ENCODE peak calls at places on chromosomes 7 and 10, in eight cellular contexts. One of them, this sample, is unnamed.

GRCh38 chr7:71236488-71237179 is 104.7 kb downstream of the GALNT17 start:
- DNase-seq in mucosa of descending colon: no peak
- DNase-seq in foreskin fibroblast: no peak
- DNase-seq in tibial artery: no peak
- DNase-seq in CD8-positive, alpha-beta memory T cell: no peak
- DNase-seq in AG04450: no peak
- DNase-seq in IMR-90: no peak
- DNase-seq in heart right ventricle: no peak
- DNase-seq in this sample: no peak

GRCh38 chr7:40793132-40793531 is 658.3 kb downstream of the SUGCT start:
- DNase-seq in mucosa of descending colon: no peak
- DNase-seq in IMR-90: peak
- DNase-seq in tibial artery: no peak
- DNase-seq in CD8-positive, alpha-beta memory T cell: no peak
- DNase-seq in AG04450: no peak
- DNase-seq in foreskin fibroblast: peak
- DNase-seq in heart right ventricle: no peak
- DNase-seq in this sample: no peak

GRCh38 chr10:126908225-126908624 is 3.0 kb downstream of the DOCK1 start:
- DNase-seq in foreskin fibroblast: no peak
- DNase-seq in tibial artery: no peak
- DNase-seq in CD8-positive, alpha-beta memory T cell: no peak
- DNase-seq in IMR-90: no peak
- DNase-seq in heart right ventricle: no peak
- DNase-seq in AG04450: no peak
- DNase-seq in mucosa of descending colon: no peak
- DNase-seq in this sample: no peak

GRCh38 chr10:48468866-48469511 is 135.9 kb downstream of the ARHGAP22 start:
- DNase-seq in tibial artery: no peak
- DNase-seq in foreskin fibroblast: no peak
- DNase-seq in CD8-positive, alpha-beta memory T cell: no peak
- DNase-seq in AG04450: no peak
- DNase-seq in mucosa of descending colon: peak
- DNase-seq in heart right ventricle: no peak
- DNase-seq in IMR-90: no peak
- DNase-seq in this sample: no peak

GRCh38 chr7:101174322-101174854 is 5.7 kb downstream of the NAT16 start:
- DNase-seq in AG04450: no peak
- DNase-seq in CD8-positive, alpha-beta memory T cell: no peak
- DNase-seq in IMR-90: no peak
- DNase-seq in tibial artery: no peak
- DNase-seq in foreskin fibroblast: no peak
- DNase-seq in mucosa of descending colon: no peak
- DNase-seq in heart right ventricle: no peak
- DNase-seq in this sample: no peak

GRCh38 chr7:25083201-25083600 is 41.9 kb downstream of the CYCS start:
- DNase-seq in IMR-90: peak
- DNase-seq in CD8-positive, alpha-beta memory T cell: no peak
- DNase-seq in foreskin fibroblast: no peak
- DNase-seq in AG04450: no peak
- DNase-seq in tibial artery: no peak
- DNase-seq in mucosa of descending colon: no peak
- DNase-seq in heart right ventricle: no peak
- DNase-seq in this sample: no peak

GRCh38 chr10:8061274-8062211 is 7.1 kb downstream of the GATA3 start:
- DNase-seq in foreskin fibroblast: no peak
- DNase-seq in tibial artery: no peak
- DNase-seq in IMR-90: no peak
- DNase-seq in CD8-positive, alpha-beta memory T cell: peak
- DNase-seq in heart right ventricle: no peak
- DNase-seq in mucosa of descending colon: no peak
- DNase-seq in AG04450: no peak
- DNase-seq in this sample: no peak

GRCh38 chr7:157404845-157405481 is 68.2 kb downstream of the DNAJB6 start:
- DNase-seq in heart right ventricle: no peak
- DNase-seq in CD8-positive, alpha-beta memory T cell: no peak
- DNase-seq in mucosa of descending colon: no peak
- DNase-seq in foreskin fibroblast: peak
- DNase-seq in IMR-90: peak
- DNase-seq in AG04450: peak
- DNase-seq in tibial artery: no peak
- DNase-seq in this sample: peak

GRCh38 chr10:132163278-132163765 is 23.4 kb upstream of the DPYSL4 start:
- DNase-seq in IMR-90: no peak
- DNase-seq in tibial artery: no peak
- DNase-seq in mucosa of descending colon: peak
- DNase-seq in CD8-positive, alpha-beta memory T cell: peak
- DNase-seq in AG04450: no peak
- DNase-seq in foreskin fibroblast: no peak
- DNase-seq in heart right ventricle: no peak
- DNase-seq in this sample: no peak

GRCh38 chr10:71964669-71965515 is 697 bp downstream of the CHST3 start:
- DNase-seq in tibial artery: peak
- DNase-seq in CD8-positive, alpha-beta memory T cell: no peak
- DNase-seq in heart right ventricle: peak
- DNase-seq in mucosa of descending colon: peak
- DNase-seq in AG04450: no peak
- DNase-seq in foreskin fibroblast: peak
- DNase-seq in IMR-90: peak
- DNase-seq in this sample: no peak

GRCh38 chr10:116417821-116418220 is 9.8 kb upstream of the PNLIPRP3 start:
- DNase-seq in heart right ventricle: no peak
- DNase-seq in IMR-90: no peak
- DNase-seq in foreskin fibroblast: no peak
- DNase-seq in tibial artery: no peak
- DNase-seq in mucosa of descending colon: no peak
- DNase-seq in AG04450: no peak
- DNase-seq in CD8-positive, alpha-beta memory T cell: no peak
- DNase-seq in this sample: no peak

GRCh38 chr7:102933763-102934162 is 21.0 kb downstream of the LRRC17 start:
- DNase-seq in IMR-90: peak
- DNase-seq in heart right ventricle: peak
- DNase-seq in AG04450: peak
- DNase-seq in foreskin fibroblast: peak
- DNase-seq in mucosa of descending colon: peak
- DNase-seq in CD8-positive, alpha-beta memory T cell: no peak
- DNase-seq in tibial artery: peak
- DNase-seq in this sample: peak

DNA sequence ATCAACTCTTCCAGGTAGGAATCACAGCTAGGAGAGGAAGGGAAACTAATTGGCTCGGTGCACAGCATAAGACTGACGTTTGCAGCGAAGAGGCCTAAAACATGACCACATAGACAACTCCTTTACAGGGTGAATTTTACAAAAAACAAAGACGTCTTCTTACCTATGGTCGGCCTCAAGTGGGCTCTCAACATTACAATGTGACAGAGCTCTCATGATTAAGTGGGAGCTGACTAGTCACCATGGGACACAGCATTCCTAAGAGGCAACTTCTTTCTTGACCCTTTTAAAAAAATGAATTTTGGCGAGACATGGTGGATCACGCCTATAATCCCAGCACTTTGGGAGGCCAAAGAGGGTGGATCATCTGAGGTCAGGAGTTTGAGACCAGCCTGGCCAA is 4.6 kb downstream of the PDIA4 start:
- DNase-seq in mucosa of descending colon: no peak
- DNase-seq in heart right ventricle: no peak
- DNase-seq in foreskin fibroblast: no peak
- DNase-seq in CD8-positive, alpha-beta memory T cell: no peak
- DNase-seq in tibial artery: no peak
- DNase-seq in IMR-90: no peak
- DNase-seq in AG04450: no peak
- DNase-seq in this sample: no peak
- H3K4me3 ChIP-seq in mucosa of descending colon: no peak
- H3K4me3 ChIP-seq in heart right ventricle: no peak
- H3K4me3 ChIP-seq in foreskin fibroblast: no peak
- H3K4me3 ChIP-seq in CD8-positive, alpha-beta memory T cell: no peak
- H3K4me3 ChIP-seq in tibial artery: no peak
- H3K4me3 ChIP-seq in IMR-90: no peak
- H3K4me3 ChIP-seq in AG04450: no peak
- H3K4me3 ChIP-seq in this sample: no peak

GRCh38 chr7:150380463-150380862 is 1.3 kb downstream of the ZNF775 start:
- DNase-seq in CD8-positive, alpha-beta memory T cell: no peak
- DNase-seq in mucosa of descending colon: no peak
- DNase-seq in heart right ventricle: no peak
- DNase-seq in IMR-90: no peak
- DNase-seq in tibial artery: no peak
- DNase-seq in foreskin fibroblast: no peak
- DNase-seq in AG04450: no peak
- DNase-seq in this sample: no peak
- H3K4me3 ChIP-seq in CD8-positive, alpha-beta memory T cell: peak
- H3K4me3 ChIP-seq in mucosa of descending colon: no peak
- H3K4me3 ChIP-seq in heart right ventricle: no peak
- H3K4me3 ChIP-seq in IMR-90: no peak
- H3K4me3 ChIP-seq in tibial artery: no peak
- H3K4me3 ChIP-seq in foreskin fibroblast: peak
- H3K4me3 ChIP-seq in AG04450: peak
- H3K4me3 ChIP-seq in this sample: no peak

DNA sequence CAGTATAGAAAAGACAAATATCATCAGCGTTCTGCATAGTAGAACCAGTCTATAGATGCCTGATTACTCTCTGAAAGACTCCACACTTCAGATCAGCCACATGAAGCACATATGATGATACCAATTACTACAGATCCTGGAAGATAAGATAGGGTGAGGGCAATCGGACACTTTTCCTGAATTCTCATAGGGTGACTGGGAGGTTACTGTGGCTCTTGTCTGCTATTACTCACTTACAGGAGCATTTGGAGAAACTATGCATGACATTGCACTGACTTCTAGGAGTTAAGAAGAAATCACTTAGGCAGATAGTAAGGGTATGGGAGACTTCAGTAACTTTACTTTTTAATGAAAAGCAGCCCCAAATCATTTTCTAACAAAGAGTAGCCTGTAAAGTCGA is 1140.9 kb downstream of the XPNPEP1 start:
- DNase-seq in heart right ventricle: no peak
- DNase-seq in foreskin fibroblast: no peak
- DNase-seq in AG04450: no peak
- DNase-seq in mucosa of descending colon: no peak
- DNase-seq in tibial artery: no peak
- DNase-seq in CD8-positive, alpha-beta memory T cell: no peak
- DNase-seq in IMR-90: no peak
- DNase-seq in this sample: no peak
- H3K4me3 ChIP-seq in heart right ventricle: no peak
- H3K4me3 ChIP-seq in foreskin fibroblast: no peak
- H3K4me3 ChIP-seq in AG04450: no peak
- H3K4me3 ChIP-seq in mucosa of descending colon: no peak
- H3K4me3 ChIP-seq in tibial artery: no peak
- H3K4me3 ChIP-seq in CD8-positive, alpha-beta memory T cell: no peak
- H3K4me3 ChIP-seq in IMR-90: no peak
- H3K4me3 ChIP-seq in this sample: no peak

DNA sequence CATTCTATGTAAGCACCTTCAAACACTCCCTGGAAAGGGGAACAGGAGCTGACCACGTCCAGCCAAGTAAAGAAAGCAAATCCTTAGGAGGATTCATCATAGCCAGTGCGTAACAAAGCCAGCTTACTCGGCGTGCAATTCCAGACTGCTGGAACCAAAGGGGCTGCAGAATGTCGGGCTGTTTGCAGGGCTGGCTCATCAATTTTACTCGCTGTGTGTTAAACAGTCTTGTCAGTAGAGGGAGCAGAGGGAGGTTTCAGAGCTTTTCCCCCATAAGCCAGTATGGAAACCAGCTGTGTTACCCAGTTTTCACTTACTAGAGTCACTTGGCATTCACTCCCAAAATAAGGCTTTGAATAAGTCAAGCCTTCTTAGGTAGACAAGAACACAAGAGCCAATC is 127.1 kb downstream of the KMT2E start:
- DNase-seq in CD8-positive, alpha-beta memory T cell: no peak
- DNase-seq in AG04450: peak
- DNase-seq in IMR-90: peak
- DNase-seq in tibial artery: no peak
- DNase-seq in heart right ventricle: no peak
- DNase-seq in mucosa of descending colon: no peak
- DNase-seq in foreskin fibroblast: peak
- DNase-seq in this sample: no peak
- H3K4me3 ChIP-seq in CD8-positive, alpha-beta memory T cell: no peak
- H3K4me3 ChIP-seq in AG04450: no peak
- H3K4me3 ChIP-seq in IMR-90: no peak
- H3K4me3 ChIP-seq in tibial artery: no peak
- H3K4me3 ChIP-seq in heart right ventricle: no peak
- H3K4me3 ChIP-seq in mucosa of descending colon: no peak
- H3K4me3 ChIP-seq in foreskin fibroblast: no peak
- H3K4me3 ChIP-seq in this sample: no peak

GRCh38 chr7:56181010-56181409 is 64.8 kb upstream of the NUPR2 start:
- DNase-seq in CD8-positive, alpha-beta memory T cell: no peak
- DNase-seq in heart right ventricle: no peak
- DNase-seq in tibial artery: no peak
- DNase-seq in mucosa of descending colon: no peak
- DNase-seq in IMR-90: no peak
- DNase-seq in foreskin fibroblast: no peak
- DNase-seq in AG04450: no peak
- DNase-seq in this sample: no peak

GRCh38 chr7:56175086-56175760 is 59.0 kb upstream of the NUPR2 start:
- DNase-seq in mucosa of descending colon: peak
- DNase-seq in foreskin fibroblast: no peak
- DNase-seq in CD8-positive, alpha-beta memory T cell: no peak
- DNase-seq in heart right ventricle: peak
- DNase-seq in AG04450: no peak
- DNase-seq in tibial artery: peak
- DNase-seq in IMR-90: no peak
- DNase-seq in this sample: no peak

GRCh38 chr7:56174346-56175085 is 58.3 kb upstream of the NUPR2 start:
- DNase-seq in mucosa of descending colon: peak
- DNase-seq in heart right ventricle: no peak
- DNase-seq in CD8-positive, alpha-beta memory T cell: no peak
- DNase-seq in AG04450: no peak
- DNase-seq in IMR-90: no peak
- DNase-seq in tibial artery: no peak
- DNase-seq in foreskin fibroblast: no peak
- DNase-seq in this sample: peak

GRCh38 chr7:56175784-56176183 is 59.6 kb upstream of the NUPR2 start:
- DNase-seq in IMR-90: no peak
- DNase-seq in tibial artery: no peak
- DNase-seq in foreskin fibroblast: no peak
- DNase-seq in mucosa of descending colon: no peak
- DNase-seq in heart right ventricle: no peak
- DNase-seq in AG04450: no peak
- DNase-seq in CD8-positive, alpha-beta memory T cell: no peak
- DNase-seq in this sample: no peak
- H3K4me3 ChIP-seq in IMR-90: no peak
- H3K4me3 ChIP-seq in tibial artery: peak
- H3K4me3 ChIP-seq in foreskin fibroblast: no peak
- H3K4me3 ChIP-seq in mucosa of descending colon: no peak
- H3K4me3 ChIP-seq in heart right ventricle: peak
- H3K4me3 ChIP-seq in AG04450: no peak
- H3K4me3 ChIP-seq in CD8-positive, alpha-beta memory T cell: no peak
- H3K4me3 ChIP-seq in this sample: no peak

GRCh38 chr10:47283101-47283630 is 16.8 kb upstream of the GDF10 start:
- DNase-seq in mucosa of descending colon: no peak
- DNase-seq in IMR-90: no peak
- DNase-seq in foreskin fibroblast: no peak
- DNase-seq in AG04450: no peak
- DNase-seq in CD8-positive, alpha-beta memory T cell: no peak
- DNase-seq in tibial artery: no peak
- DNase-seq in heart right ventricle: no peak
- DNase-seq in this sample: no peak
- H3K4me3 ChIP-seq in mucosa of descending colon: no peak
- H3K4me3 ChIP-seq in IMR-90: no peak
- H3K4me3 ChIP-seq in foreskin fibroblast: no peak
- H3K4me3 ChIP-seq in AG04450: no peak
- H3K4me3 ChIP-seq in CD8-positive, alpha-beta memory T cell: no peak
- H3K4me3 ChIP-seq in tibial artery: no peak
- H3K4me3 ChIP-seq in heart right ventricle: no peak
- H3K4me3 ChIP-seq in this sample: no peak